ENCODE peak calls at places on chromosomes 3 and 15, in seven cellular contexts. D, Q, W, R, L, H and G are unnamed samples.
A peak's percentile ranks its signal among the peaks of the same experiment; 100 is the strongest.

GRCh38 chr15:52486003-52486996 is 42.4 kb downstream of the MYO5A start:
- DNase-seq in D (peak; percentile 38), Q (no peak), W (peak; percentile 2), R (no peak), L (peak; percentile 7), H (no peak), G (peak; percentile 44)

GRCh38 chr3:107938128-107938527 is 152.7 kb downstream of the CD47 start:
- DNase-seq in D (peak; percentile 33), Q (peak; percentile 69), W (no peak), R (peak; percentile 42), L (peak; percentile 45), H (no peak), G (peak; percentile 68)

GRCh38 chr15:98708191-98708590 is 59.9 kb downstream of the IGF1R start:
- DNase-seq in D (no peak), Q (no peak), W (no peak), R (no peak), L (no peak), H (no peak), G (no peak)

GRCh38 chr3:34376691-34377090 is 578.3 kb downstream of the PDCD6IP start:
- DNase-seq in D (no peak), Q (no peak), W (no peak), R (no peak), L (no peak), H (no peak), G (no peak)

GRCh38 chr15:27119695-27120266 is 148.8 kb downstream of the GABRG3 start:
- DNase-seq in D (no peak), Q (no peak), W (no peak), R (no peak), L (no peak), H (no peak), G (peak; percentile 37)

GRCh38 chr3:73056365-73057150 is 4.9 kb upstream of the EBLN2 start:
- DNase-seq in D (no peak), Q (peak; percentile 70), W (no peak), R (peak; percentile 62), L (peak; percentile 70), H (no peak), G (peak; percentile 57)

GRCh38 chr3:47533481-47533880 is 20.0 kb upstream of the ELP6 start:
- DNase-seq in D (no peak), Q (no peak), W (no peak), R (no peak), L (no peak), H (no peak), G (no peak)

GRCh38 chr15:41971089-41971892 is 1.1 kb downstream of the EHD4 start:
- DNase-seq in D (peak; percentile 65), Q (peak; percentile 85), W (peak; percentile 52), R (peak; percentile 71), L (peak; percentile 81), H (no peak), G (peak; percentile 82)

GRCh38 chr3:115245437-115245836 is 98.3 kb upstream of the ZBTB20 start:
- DNase-seq in D (no peak), Q (no peak), W (no peak), R (peak; percentile 97), L (peak; percentile 87), H (no peak), G (no peak)
- H2BK120ac ChIP-seq in D (no peak overlapping the region), Q (no peak overlapping the region), W (no peak overlapping the region), R (peak overlapping the region; percentile 69), L (no peak overlapping the region), H (no peak overlapping the region), G (no peak overlapping the region)

DNA sequence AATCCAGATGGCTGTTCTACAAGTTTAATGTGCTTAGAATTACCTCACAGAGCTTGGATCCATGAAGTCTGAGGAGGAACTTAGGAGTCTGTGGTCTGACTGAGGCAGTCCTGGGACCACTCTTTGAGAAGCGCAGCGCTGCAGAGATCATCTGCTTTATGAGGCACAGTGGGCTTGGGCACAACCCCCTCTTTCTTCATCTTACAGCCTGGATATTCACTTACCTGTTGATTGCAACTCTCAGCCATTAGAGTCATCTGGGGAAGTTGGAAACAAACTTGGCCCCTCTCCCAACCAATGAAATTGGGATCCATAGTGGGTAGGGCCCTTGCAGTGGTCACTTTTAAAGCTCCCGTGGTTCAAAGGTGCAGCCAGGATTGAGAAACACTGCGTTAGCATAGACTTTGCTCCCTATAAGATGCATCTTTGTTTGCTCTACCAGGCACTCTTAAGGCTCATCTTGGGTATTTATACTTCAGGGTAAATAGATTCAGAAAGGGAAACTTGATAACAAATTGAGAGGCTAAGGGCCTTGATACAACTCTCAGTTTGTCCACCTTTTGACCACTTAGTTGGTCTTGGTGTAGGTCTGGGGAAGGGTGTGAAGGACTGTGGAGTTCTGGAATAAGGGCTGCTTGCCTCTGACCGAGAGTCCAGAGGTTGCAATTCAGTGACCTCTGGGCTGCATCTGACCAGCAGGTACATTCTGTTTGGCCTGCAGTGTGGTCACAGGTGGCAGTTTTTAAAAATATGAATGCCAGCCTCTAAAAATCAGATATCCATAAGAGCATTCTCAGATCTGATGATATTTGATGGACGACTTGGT is 22.8 kb downstream of the FEM1B start:
- DNase-seq in D (no peak), Q (no peak), W (no peak), R (no peak), L (no peak), H (peak; percentile 35), G (no peak)
- H3K23ac ChIP-seq in D (no peak overlapping the region), Q (no peak overlapping the region), W (no peak overlapping the region), R (no peak overlapping the region), L (no peak overlapping the region), H (no peak overlapping the region), G (no peak overlapping the region)

GRCh38 chr15:88619796-88620195 is 1.3 kb upstream of the AEN start:
- DNase-seq in D (peak; percentile 34), Q (no peak), W (no peak), R (no peak), L (no peak), H (peak; percentile 40), G (no peak)
- H3K18ac ChIP-seq in D (no peak overlapping the region), Q (no peak overlapping the region), W (no peak overlapping the region), R (no peak overlapping the region), L (no peak overlapping the region), H (peak overlapping the region; percentile 81), G (peak overlapping the region; percentile 20)

DNA sequence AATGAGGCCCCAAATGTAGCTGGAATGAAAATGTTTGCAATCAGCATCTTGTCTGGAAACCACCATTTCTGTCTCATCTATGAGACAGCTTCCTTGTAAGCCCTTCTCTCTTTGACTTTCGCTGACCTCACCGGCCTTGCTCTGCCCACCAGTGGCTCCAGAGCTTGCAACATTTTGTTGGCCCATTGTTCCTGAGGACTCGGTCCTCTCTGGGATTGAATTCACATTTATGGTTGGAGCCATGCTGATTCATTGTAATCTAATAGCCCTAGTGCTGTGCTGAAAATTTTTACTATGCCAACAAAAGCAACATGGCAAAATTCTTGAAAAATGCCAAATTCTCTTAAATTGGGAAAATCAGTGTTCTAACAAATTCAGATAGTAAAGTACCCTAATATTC is 37.2 kb downstream of the ABHD5 start:
- DNase-seq in D (no peak), Q (no peak), W (no peak), R (peak; percentile 53), L (no peak), H (no peak), G (no peak)
- H2BK120ac ChIP-seq in D (no peak overlapping the region), Q (no peak overlapping the region), W (no peak overlapping the region), R (no peak overlapping the region), L (no peak overlapping the region), H (no peak overlapping the region), G (no peak overlapping the region)

GRCh38 chr15:59996498-59997041 is 7.5 kb upstream of the FOXB1 start:
- DNase-seq in D (peak; percentile 54), Q (no peak), W (no peak), R (no peak), L (no peak), H (peak; percentile 73), G (peak; percentile 44)
- H3K23ac ChIP-seq in D (no peak overlapping the region), Q (no peak overlapping the region), W (no peak overlapping the region), R (no peak overlapping the region), L (no peak overlapping the region), H (no peak overlapping the region), G (no peak overlapping the region)

GRCh38 chr15:93358171-93359036 is 269.4 kb upstream of the RGMA start:
- DNase-seq in D (no peak), Q (peak; percentile 11), W (peak; percentile 54), R (no peak), L (no peak), H (no peak), G (no peak)
- H3K18ac ChIP-seq in D (no peak overlapping the region), Q (no peak overlapping the region), W (peak overlapping the region; percentile 93), R (no peak overlapping the region), L (no peak overlapping the region), H (no peak overlapping the region), G (no peak overlapping the region)

GRCh38 chr15:78050441-78050809 is 27.1 kb downstream of the TBC1D2B start:
- DNase-seq in D (no peak), Q (peak; percentile 78), W (no peak), R (no peak), L (no peak), H (no peak), G (peak; percentile 79)
- H2BK120ac ChIP-seq in D (no peak overlapping the region), Q (no peak overlapping the region), W (no peak overlapping the region), R (peak overlapping the region; percentile 40), L (no peak overlapping the region), H (no peak overlapping the region), G (no peak overlapping the region)

GRCh38 chr3:195095035-195095703 is 175.8 kb downstream of the XXYLT1 start:
- DNase-seq in D (no peak), Q (no peak), W (no peak), R (no peak), L (no peak), H (no peak), G (no peak)

GRCh38 chr3:195096484-195097330 is 174.3 kb downstream of the XXYLT1 start:
- DNase-seq in D (no peak), Q (no peak), W (no peak), R (no peak), L (no peak), H (no peak), G (no peak)

GRCh38 chr3:195096053-195096452 is 174.9 kb downstream of the XXYLT1 start:
- DNase-seq in D (no peak), Q (no peak), W (no peak), R (no peak), L (no peak), H (no peak), G (no peak)

GRCh38 chr3:195094211-195094921 is 176.6 kb downstream of the XXYLT1 start:
- DNase-seq in D (no peak), Q (no peak), W (no peak), R (no peak), L (no peak), H (no peak), G (peak; percentile 21)

DNA sequence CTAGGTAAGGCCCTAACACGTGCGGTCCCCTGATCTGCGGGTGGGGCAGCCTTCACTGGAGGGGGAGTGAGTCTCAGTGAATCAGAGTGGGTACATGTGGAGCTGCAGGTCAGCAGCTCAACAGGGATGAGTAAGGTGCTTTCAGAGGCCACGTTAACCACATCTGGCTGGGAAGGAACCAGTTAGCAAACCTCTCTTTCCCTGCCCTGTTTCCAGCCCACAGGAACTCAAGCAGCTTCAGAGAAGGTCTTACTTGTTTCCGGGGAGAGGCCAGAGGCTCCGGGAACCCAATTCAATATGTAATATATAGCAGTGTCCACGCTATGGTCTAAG is 175.3 kb downstream of the XXYLT1 start:
- DNase-seq in D (no peak), Q (no peak), W (no peak), R (peak; percentile 52), L (no peak), H (no peak), G (no peak)
- H3K23ac ChIP-seq in D (no peak overlapping the region), Q (no peak overlapping the region), W (no peak overlapping the region), R (no peak overlapping the region), L (no peak overlapping the region), H (no peak overlapping the region), G (peak overlapping the region; percentile 24)